ENCODE peak calls at places on chromosome 3, in four cellular contexts. L is psoas muscle, N is pancreas, T is heart right ventricle. S is an unnamed sample. For H3K27me3, the result is how much of the 10 kb centered on the place peaks cover.

GRCh38 chr3:24514139-24514538 is 19.5 kb upstream of the THRB start:
- DNase-seq in L (no peak), N (no peak), T (no peak), S (no peak)

GRCh38 chr3:21043139-21043538 is 707.9 kb downstream of the ZNF385D start:
- DNase-seq in L (no peak), N (no peak), T (no peak), S (no peak)

GRCh38 chr3:59857589-59858346 is 807.9 kb upstream of the CFAP20DC start:
- DNase-seq in L (peak), N (peak), T (peak), S (peak)

GRCh38 chr3:23202921-23203650 is at the start of gene UBE2E2:
- DNase-seq in L (peak), N (peak), T (peak), S (peak)

GRCh38 chr3:71281173-71281738 is 302.3 kb downstream of the FOXP1 start:
- DNase-seq in L (no peak), N (no peak), T (no peak), S (no peak)

GRCh38 chr3:120039642-120040610 is 54.3 kb downstream of the GSK3B start:
- DNase-seq in L (no peak), N (no peak), T (no peak), S (no peak)

GRCh38 chr3:20575153-20575552 is 389.1 kb upstream of the SGO1 start:
- DNase-seq in L (no peak), N (no peak), T (no peak), S (no peak)

GRCh38 chr3:104939196-104939595 is 427.5 kb upstream of the ALCAM start:
- DNase-seq in L (no peak), N (no peak), T (no peak), S (no peak)

GRCh38 chr3:23455775-23456174 is 252.6 kb downstream of the UBE2E2 start:
- DNase-seq in L (no peak), N (no peak), T (no peak), S (no peak)

GRCh38 chr3:160018959-160019358 is 30.3 kb downstream of the IL12A start:
- DNase-seq in L (no peak), N (no peak), T (no peak), S (no peak)

GRCh38 chr3:149808209-149808829 is 4.7 kb upstream of the RNF13 start:
- DNase-seq in L (peak), N (peak), T (peak), S (peak)

GRCh38 chr3:170007031-170007663 is 30.6 kb upstream of the GPR160 start:
- DNase-seq in L (no peak), N (no peak), T (no peak), S (no peak)

GRCh38 chr3:123449986-123450474 is 1.1 kb upstream of the ADCY5 start:
- DNase-seq in L (peak), N (peak), T (peak), S (no peak)

GRCh38 chr3:52600258-52600657 is 63.9 kb downstream of the UQCC5 start:
- DNase-seq in L (no peak), N (no peak), T (no peak), S (no peak)

GRCh38 chr3:160245261-160245800 is 20.1 kb downstream of the C3orf80 start:
- DNase-seq in L (no peak), N (no peak), T (no peak), S (no peak)

GRCh38 chr3:126416943-126417342 is 22.2 kb downstream of the CFAP100 start:
- DNase-seq in L (no peak), N (no peak), T (no peak), S (no peak)

GRCh38 chr3:130514671-130515070 is 2.3 kb upstream of the COL6A6 start:
- DNase-seq in L (no peak), N (no peak), T (no peak), S (no peak)

GRCh38 chr3:149658444-149659172 is 783 bp upstream of the WWTR1 start:
- DNase-seq in L (peak), N (peak), T (peak), S (no peak)

GRCh38 chr3:116350119-116350733 is 95.1 kb downstream of the LSAMP start:
- DNase-seq in L (no peak), N (no peak), T (no peak), S (no peak)

GRCh38 chr3:181570472-181570871 is 141.3 kb upstream of the SOX2 start:
- DNase-seq in L (no peak), N (no peak), T (no peak), S (no peak)

GRCh38 chr3:148020880-148021279 is 611.7 kb downstream of the ZIC1 start:
- DNase-seq in L (no peak), N (no peak), T (no peak), S (no peak)

GRCh38 chr3:32392530-32393302 is 1.1 kb downstream of the CMTM7 start:
- DNase-seq in L (peak), N (peak), T (peak), S (no peak)

GRCh38 chr3:125367403-125368230 is 7.5 kb downstream of the ZNF148 start:
- DNase-seq in L (no peak), N (no peak), T (no peak), S (no peak)

GRCh38 chr3:29277249-29277648 is 3.6 kb upstream of the RBMS3 start:
- DNase-seq in L (no peak), N (no peak), T (no peak), S (no peak)

GRCh38 chr3:27699067-27699466 is 23.1 kb downstream of the EOMES start:
- DNase-seq in L (no peak), N (no peak), T (no peak), S (no peak)

GRCh38 chr3:139235192-139235591 is 108.6 kb upstream of the MRPS22 start:
- DNase-seq in L (no peak), N (no peak), T (no peak), S (no peak)

GRCh38 chr3:36992806-36993325 is at the start of gene EPM2AIP1:
- DNase-seq in L (peak), N (peak), T (no peak), S (no peak)

GRCh38 chr3:140545756-140546155 is 132.1 kb upstream of the TRIM42 start:
- DNase-seq in L (no peak), N (no peak), T (no peak), S (no peak)

GRCh38 chr3:61371123-61371522 is 119.9 kb upstream of the FHIT start:
- DNase-seq in L (no peak), N (no peak), T (no peak), S (no peak)

GRCh38 chr3:169465416-169465815 is 198.1 kb downstream of the MECOM start:
- DNase-seq in L (no peak), N (no peak), T (no peak), S (no peak)

GRCh38 chr3:184239221-184239620 is 9.5 kb downstream of the ALG3 start:
- DNase-seq in L (no peak), N (no peak), T (no peak), S (no peak)

GRCh38 chr3:184236636-184237035 is 7.3 kb downstream of the VWA5B2 start:
- DNase-seq in L (no peak), N (no peak), T (no peak), S (no peak)

GRCh38 chr3:184237211-184237610 is 7.8 kb downstream of the VWA5B2 start:
- DNase-seq in L (no peak), N (no peak), T (no peak), S (no peak)

GRCh38 chr3:184238246-184238818 is 8.9 kb downstream of the VWA5B2 start:
- DNase-seq in L (no peak), N (no peak), T (no peak), S (no peak)

GRCh38 chr3:184237772-184238171 is 8.4 kb downstream of the VWA5B2 start:
- DNase-seq in L (no peak), N (no peak), T (no peak), S (no peak)
- H3K27me3 ChIP-seq in L (under half), N (under half), T (under half), S (under half)

DNA sequence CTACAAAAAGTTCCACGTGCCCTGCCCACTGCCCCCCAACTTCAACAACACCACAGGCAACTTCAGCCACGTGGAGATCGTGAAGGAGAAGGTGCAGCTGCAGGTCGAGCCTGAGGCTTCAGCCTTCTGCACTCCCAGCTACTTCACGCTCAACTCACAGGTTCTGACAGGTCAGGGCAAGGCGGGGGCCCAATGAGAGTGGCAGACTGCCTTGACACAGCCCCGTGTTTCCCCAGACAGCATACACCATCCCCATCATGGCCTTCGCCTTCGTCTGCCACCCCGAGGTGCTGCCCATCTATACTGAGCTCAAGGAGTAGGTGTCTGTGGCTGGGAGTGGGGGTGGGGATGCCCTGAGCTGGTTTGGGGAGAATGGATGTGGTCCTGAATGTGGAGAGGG is 12.6 kb downstream of the SLC38A3 start:
- DNase-seq in L (no peak), N (peak), T (no peak), S (no peak)
- TF ChIP-seq CTCF in L (no peak), N (no peak), T (no peak), S (no peak)

DNA sequence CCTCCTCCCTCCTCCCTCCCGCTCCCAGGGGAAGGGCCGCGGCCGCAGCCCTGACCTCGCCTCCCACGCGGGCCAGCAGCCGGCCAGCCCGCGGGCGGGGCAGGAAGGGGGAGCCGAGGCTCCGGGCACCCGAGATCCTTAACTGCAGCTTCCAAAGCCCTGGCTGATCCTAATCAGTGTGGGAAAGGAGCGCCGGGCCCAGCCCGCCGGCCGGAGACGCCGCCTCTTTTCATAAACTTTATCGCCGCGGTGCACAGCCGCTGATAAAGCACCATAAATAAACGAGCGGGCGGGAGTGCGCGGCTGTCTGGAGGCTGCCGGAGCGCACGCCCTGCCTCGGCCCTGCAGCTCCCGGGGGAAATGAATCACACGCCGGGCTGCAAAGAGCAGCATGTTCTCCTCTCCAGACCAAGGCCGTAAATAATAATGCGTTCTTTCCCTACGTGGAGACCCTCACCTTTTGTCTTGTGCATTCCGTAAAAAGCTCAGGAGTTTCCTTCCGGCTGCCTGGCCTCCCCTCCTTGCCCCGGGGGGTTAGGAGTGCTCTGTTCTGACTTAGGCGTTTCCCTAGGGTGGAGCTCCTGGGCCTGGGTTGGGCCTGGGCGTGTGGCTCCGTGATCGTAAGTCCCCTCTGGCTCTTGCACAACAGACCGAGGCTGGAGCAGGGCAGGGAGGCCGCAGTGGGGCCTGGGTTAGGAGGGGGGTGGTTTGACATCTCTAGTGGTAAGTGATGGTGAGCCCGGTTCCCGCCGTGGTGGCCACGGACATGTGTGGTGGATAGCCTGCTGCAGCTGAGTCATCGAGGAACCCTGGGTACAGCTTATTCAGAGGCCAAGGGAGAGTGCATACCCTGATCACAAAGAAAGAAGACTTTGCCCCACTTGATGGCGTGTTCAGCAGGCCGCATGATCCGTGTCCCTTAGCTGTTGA is 132.6 kb upstream of the HES1 start:
- DNase-seq in L (peak), N (peak), T (peak), S (no peak)
- H3K27me3 ChIP-seq in L (under half), N (under half), T (under half), S (under half)

GRCh38 chr3:122356402-122356801 is 26.6 kb downstream of the MIX23 start:
- DNase-seq in L (no peak), N (peak), T (no peak), S (no peak)
- TF ChIP-seq CTCF in L (peak), N (peak), T (no peak), S (peak)

GRCh38 chr3:186517218-186517617 is 27.0 kb downstream of the CRYGS start:
- DNase-seq in L (no peak), N (no peak), T (no peak), S (no peak)
- H3K27me3 ChIP-seq in L (under half), N (under half), T (under half), S (under half)

GRCh38 chr3:157238527-157238926 is 78.6 kb upstream of the CCNL1 start:
- DNase-seq in L (no peak), N (no peak), T (no peak), S (no peak)

GRCh38 chr3:157237886-157238285 is 77.9 kb upstream of the CCNL1 start:
- DNase-seq in L (no peak), N (no peak), T (no peak), S (no peak)

GRCh38 chr3:157242836-157243235 is 82.9 kb upstream of the CCNL1 start:
- DNase-seq in L (no peak), N (no peak), T (no peak), S (no peak)

GRCh38 chr3:157240413-157240812 is 80.5 kb upstream of the CCNL1 start:
- DNase-seq in L (no peak), N (no peak), T (no peak), S (no peak)

DNA sequence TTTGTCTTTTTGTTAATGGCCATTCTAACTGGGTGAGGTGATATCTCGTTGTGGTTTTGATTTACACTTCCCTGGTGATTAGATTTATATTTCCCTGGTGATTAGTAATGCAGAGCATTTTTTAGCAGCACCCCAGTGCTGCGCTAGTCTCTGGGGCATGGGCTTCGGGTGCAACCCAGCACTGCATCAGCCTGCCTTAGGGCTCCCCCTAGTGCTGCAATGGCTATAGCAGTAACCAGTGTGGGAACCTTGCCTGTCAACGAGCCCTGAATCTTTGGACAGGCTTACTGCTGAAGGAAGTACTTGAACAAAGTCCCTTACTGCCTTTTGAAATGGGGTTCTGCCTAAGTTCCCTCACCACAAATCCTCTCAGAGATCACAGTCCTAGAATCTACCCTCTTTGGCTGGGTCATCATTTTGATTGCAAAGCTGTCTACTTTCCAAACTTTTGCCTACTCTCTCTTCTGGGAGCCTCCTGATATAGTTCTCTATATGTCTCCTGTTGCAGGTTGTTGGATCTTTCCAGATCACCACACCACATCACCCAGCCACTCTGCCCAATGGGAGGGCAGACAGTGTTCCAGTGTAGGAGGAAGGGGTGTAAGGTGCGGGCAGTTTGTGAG is 79.2 kb upstream of the CCNL1 start:
- DNase-seq in L (peak), N (peak), T (peak), S (peak)
- TF ChIP-seq CTCF in L (peak), N (peak), T (peak), S (peak)

GRCh38 chr3:54632281-54632665 is 295.6 kb downstream of the LRTM1 start:
- DNase-seq in L (no peak), N (no peak), T (no peak), S (no peak)

GRCh38 chr3:54630111-54630623 is 297.7 kb downstream of the LRTM1 start:
- DNase-seq in L (no peak), N (no peak), T (no peak), S (no peak)

GRCh38 chr3:54631507-54632280 is 296.2 kb downstream of the LRTM1 start:
- DNase-seq in L (no peak), N (no peak), T (no peak), S (no peak)

GRCh38 chr3:54625805-54626787 is 301.8 kb downstream of the LRTM1 start:
- DNase-seq in L (no peak), N (no peak), T (no peak), S (no peak)

GRCh38 chr3:54628888-54629368 is 298.9 kb downstream of the LRTM1 start:
- DNase-seq in L (no peak), N (no peak), T (no peak), S (no peak)
- H3K27me3 ChIP-seq in L (under half), N (under half), T (under half), S (under half)

GRCh38 chr3:13879102-13879945 is 547 bp downstream of the WNT7A start:
- DNase-seq in L (no peak), N (peak), T (no peak), S (peak)

GRCh38 chr3:13880811-13881156 is 913 bp upstream of the WNT7A start:
- DNase-seq in L (no peak), N (peak), T (no peak), S (no peak)

GRCh38 chr3:13881536-13882410 is 1.9 kb upstream of the WNT7A start:
- DNase-seq in L (no peak), N (no peak), T (no peak), S (no peak)

GRCh38 chr3:13878711-13879101 is 1.2 kb downstream of the WNT7A start:
- DNase-seq in L (no peak), N (peak), T (no peak), S (peak)

DNA sequence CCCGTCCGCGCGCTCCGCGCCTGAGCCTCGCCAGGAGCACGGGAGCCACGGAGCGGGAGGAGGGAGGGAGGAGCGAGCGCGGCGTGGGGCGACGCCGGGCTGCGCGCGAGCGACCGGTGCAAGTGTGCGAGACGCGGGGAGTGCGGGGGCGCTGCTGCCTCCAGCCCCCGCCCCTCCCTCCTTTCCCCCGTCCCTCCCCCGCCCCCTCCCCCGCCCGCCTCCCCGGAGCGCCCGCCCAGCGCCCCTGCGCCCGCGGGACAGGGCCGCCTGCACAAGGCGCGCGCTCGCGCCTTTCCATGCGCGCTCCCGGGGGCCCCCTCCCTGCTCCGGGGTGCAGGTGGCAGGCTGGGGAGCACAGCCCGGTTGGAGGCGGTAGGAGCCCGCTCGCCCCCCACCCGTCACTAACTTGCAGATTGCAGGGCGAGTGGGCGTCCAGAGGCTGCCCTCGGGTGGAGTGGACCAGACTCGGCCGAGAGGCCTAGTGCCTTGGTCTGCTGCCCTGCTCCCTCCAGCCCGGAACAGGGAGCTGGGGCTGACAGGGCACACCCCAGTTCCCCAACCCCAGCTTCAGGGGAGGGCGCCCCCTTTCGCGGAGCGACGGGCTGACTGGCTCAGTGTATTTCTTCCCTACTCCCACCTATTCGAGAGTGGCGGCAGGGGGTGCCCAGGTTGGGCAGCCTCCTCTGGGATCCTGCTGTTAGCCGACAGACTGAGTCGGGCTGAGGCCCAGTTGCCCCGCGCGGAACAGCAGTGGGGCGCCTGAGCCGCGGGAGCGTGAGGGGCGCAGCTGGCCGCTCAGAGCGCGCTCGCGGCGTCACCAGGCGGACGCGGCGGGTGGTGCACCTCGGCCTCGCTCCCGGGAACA is at the start of gene WNT7A:
- DNase-seq in L (no peak), N (peak), T (no peak), S (peak)
- TF ChIP-seq CTCF in L (peak), N (peak), T (peak), S (peak)

GRCh38 chr3:10753964-10754363 is 62.1 kb upstream of the SLC6A11 start:
- DNase-seq in L (peak), N (no peak), T (peak), S (peak)
- H3K27me3 ChIP-seq in L (under half), N (under half), T (under half), S (under half)

GRCh38 chr3:143045639-143046038 is 44.3 kb downstream of the U2SURP start:
- DNase-seq in L (no peak), N (no peak), T (no peak), S (no peak)
- TF ChIP-seq CTCF in L (no peak), N (no peak), T (no peak), S (no peak)